ENCODE peak calls at places on chromosomes 2 and 18, in eight cellular contexts. C is heart left ventricle, B is body of pancreas, A is HepG2, U is uterus, S is HCT116, T is stomach, W is K562. V is an unnamed sample. For H3K9me3, the result is how much of the 10 kb centered on the place peaks cover.

GRCh38 chr2:177393824-177394614 is 1.4 kb downstream of the AGPS start:
- DNase-seq in C (no peak), B (no peak), A (peak), U (no peak), S (no peak), T (no peak), W (no peak), V (no peak)

GRCh38 chr2:237326250-237327171 is 87.5 kb downstream of the COL6A3 start:
- DNase-seq in C (no peak), B (no peak), A (no peak), U (no peak), S (no peak), T (no peak), W (no peak), V (no peak)

GRCh38 chr2:152106464-152106863 is 7.6 kb upstream of the CACNB4 start:
- DNase-seq in C (no peak), B (no peak), A (no peak), U (no peak), S (no peak), T (no peak), W (no peak), V (no peak)

GRCh38 chr2:15776629-15776919 is 163.8 kb upstream of the MYCN start:
- DNase-seq in C (no peak), B (no peak), A (peak), U (no peak), S (no peak), T (no peak), W (no peak), V (no peak)

GRCh38 chr18:21439453-21439852 is 161.1 kb downstream of the ESCO1 start:
- DNase-seq in C (no peak), B (no peak), A (peak), U (no peak), S (no peak), T (no peak), W (no peak), V (no peak)

GRCh38 chr18:26806224-26806623 is 59.3 kb downstream of the AQP4 start:
- DNase-seq in C (no peak), B (no peak), A (no peak), U (no peak), S (no peak), T (no peak), W (no peak), V (no peak)

GRCh38 chr18:28541276-28541930 is 364.5 kb upstream of the CDH2 start:
- DNase-seq in C (no peak), B (no peak), A (no peak), U (no peak), S (no peak), T (no peak), W (no peak), V (no peak)

GRCh38 chr2:31333046-31333445 is 81.5 kb downstream of the XDH start:
- DNase-seq in C (no peak), B (no peak), A (no peak), U (no peak), S (no peak), T (no peak), W (no peak), V (no peak)

GRCh38 chr2:196073521-196073920 is 4.9 kb upstream of the DNAH7 start:
- DNase-seq in C (no peak), B (peak), A (no peak), U (no peak), S (no peak), T (no peak), W (no peak), V (no peak)

GRCh38 chr2:42754021-42754775 is 9.7 kb downstream of the OXER1 start:
- DNase-seq in C (no peak), B (peak), A (no peak), U (no peak), S (no peak), T (no peak), W (peak), V (no peak)

GRCh38 chr2:174051741-174052638 is 86.8 kb upstream of the SP3 start:
- DNase-seq in C (no peak), B (peak), A (peak), U (no peak), S (peak), T (peak), W (peak), V (no peak)

GRCh38 chr2:26043862-26044736 is 10.2 kb downstream of the RAB10 start:
- DNase-seq in C (peak), B (peak), A (peak), U (no peak), S (no peak), T (peak), W (no peak), V (peak)

GRCh38 chr2:40285391-40285790 is 166.5 kb downstream of the SLC8A1 start:
- DNase-seq in C (no peak), B (no peak), A (no peak), U (no peak), S (no peak), T (no peak), W (no peak), V (no peak)

GRCh38 chr2:43220982-43221659 is 5.3 kb downstream of the ZFP36L2 start:
- DNase-seq in C (peak), B (peak), A (no peak), U (peak), S (no peak), T (peak), W (peak), V (peak)

GRCh38 chr18:48293954-48294893 is 115.0 kb downstream of the ZBTB7C start:
- DNase-seq in C (peak), B (peak), A (no peak), U (no peak), S (no peak), T (no peak), W (no peak), V (peak)

GRCh38 chr2:7849531-7849930 is 832.3 kb upstream of the ID2 start:
- DNase-seq in C (no peak), B (no peak), A (no peak), U (no peak), S (no peak), T (no peak), W (no peak), V (no peak)

GRCh38 chr18:8553611-8553924 is 55.7 kb upstream of the RAB12 start:
- DNase-seq in C (no peak), B (no peak), A (no peak), U (no peak), S (no peak), T (no peak), W (no peak), V (no peak)

GRCh38 chr2:157336137-157336721 is 10.6 kb upstream of the ERMN start:
- DNase-seq in C (peak), B (peak), A (peak), U (no peak), S (peak), T (peak), W (peak), V (peak)

GRCh38 chr2:226656367-226656766 is 143.3 kb downstream of the IRS1 start:
- DNase-seq in C (no peak), B (no peak), A (peak), U (no peak), S (no peak), T (no peak), W (no peak), V (no peak)

DNA sequence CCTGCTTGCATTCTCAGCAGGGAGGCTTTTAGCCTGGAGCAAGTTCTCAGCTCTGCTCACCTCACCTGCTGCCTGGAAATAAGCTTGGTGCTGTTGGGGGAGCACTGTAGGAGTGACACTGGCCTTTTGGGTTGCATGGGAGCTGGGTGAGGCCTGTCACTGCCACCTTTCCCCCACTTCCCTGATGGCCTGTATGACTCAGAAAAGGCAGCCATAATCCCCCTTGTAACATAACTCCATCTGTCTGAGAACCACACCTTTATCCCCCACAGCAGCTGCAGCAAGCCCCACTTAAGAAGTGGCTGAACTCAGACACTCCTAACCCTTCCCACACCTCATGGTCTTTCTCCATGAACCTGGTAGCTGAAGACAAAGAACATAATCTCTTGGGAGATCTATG is 258.8 kb upstream of the OSR1 start:
- DNase-seq in C (no peak), B (no peak), A (no peak), U (no peak), S (no peak), T (no peak), W (no peak), V (no peak)
- H3K9me3 ChIP-seq in C (under half), B (under half), A (under half), U (under half), S (under half), T (under half), W (under half), V (under half)

GRCh38 chr2:108570416-108570815 is 36.1 kb downstream of the LIMS1 start:
- DNase-seq in C (no peak), B (no peak), A (no peak), U (no peak), S (no peak), T (no peak), W (no peak), V (peak)
- TF ChIP-seq POLR2A in C (no peak), B (no peak), A (no peak), U (no peak), S (no peak), T (no peak), W (no peak), V (no peak)

GRCh38 chr2:27587025-27587424 is 4.2 kb downstream of the ZNF512 start:
- DNase-seq in C (no peak), B (no peak), A (no peak), U (no peak), S (no peak), T (no peak), W (no peak), V (no peak)

GRCh38 chr2:27593240-27593639 is 10.4 kb downstream of the ZNF512 start:
- DNase-seq in C (no peak), B (no peak), A (no peak), U (no peak), S (no peak), T (no peak), W (no peak), V (no peak)

GRCh38 chr2:27596627-27597026 is 13.8 kb downstream of the ZNF512 start:
- DNase-seq in C (no peak), B (no peak), A (no peak), U (no peak), S (no peak), T (no peak), W (no peak), V (no peak)

GRCh38 chr2:27588308-27588707 is 5.5 kb downstream of the ZNF512 start:
- DNase-seq in C (no peak), B (no peak), A (no peak), U (no peak), S (no peak), T (no peak), W (no peak), V (no peak)

DNA sequence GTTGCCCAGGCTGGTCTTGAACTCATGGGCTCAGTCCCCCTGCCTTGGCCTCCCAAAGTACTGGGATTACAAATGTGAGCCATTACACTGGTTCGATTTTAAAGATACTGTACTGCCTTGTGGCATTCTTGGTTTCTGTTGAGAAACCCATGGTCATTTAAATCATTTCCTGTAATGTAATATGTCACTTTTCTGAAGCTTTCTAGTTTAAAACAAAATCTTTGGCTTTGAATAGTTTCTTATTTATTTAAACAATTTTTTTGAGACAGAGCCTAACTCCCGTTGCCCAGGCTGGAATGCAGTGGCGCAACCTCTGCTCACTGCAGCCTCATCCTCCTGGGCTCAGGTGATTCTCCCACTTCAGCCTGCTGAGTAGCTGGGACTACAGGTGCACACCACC is 8.9 kb downstream of the ZNF512 start:
- DNase-seq in C (no peak), B (no peak), A (no peak), U (no peak), S (no peak), T (no peak), W (no peak), V (no peak)
- H3K9me3 ChIP-seq in C (under half), B (under half), A (under half), U (under half), S (under half), T (under half), W (under half), V (under half)

DNA sequence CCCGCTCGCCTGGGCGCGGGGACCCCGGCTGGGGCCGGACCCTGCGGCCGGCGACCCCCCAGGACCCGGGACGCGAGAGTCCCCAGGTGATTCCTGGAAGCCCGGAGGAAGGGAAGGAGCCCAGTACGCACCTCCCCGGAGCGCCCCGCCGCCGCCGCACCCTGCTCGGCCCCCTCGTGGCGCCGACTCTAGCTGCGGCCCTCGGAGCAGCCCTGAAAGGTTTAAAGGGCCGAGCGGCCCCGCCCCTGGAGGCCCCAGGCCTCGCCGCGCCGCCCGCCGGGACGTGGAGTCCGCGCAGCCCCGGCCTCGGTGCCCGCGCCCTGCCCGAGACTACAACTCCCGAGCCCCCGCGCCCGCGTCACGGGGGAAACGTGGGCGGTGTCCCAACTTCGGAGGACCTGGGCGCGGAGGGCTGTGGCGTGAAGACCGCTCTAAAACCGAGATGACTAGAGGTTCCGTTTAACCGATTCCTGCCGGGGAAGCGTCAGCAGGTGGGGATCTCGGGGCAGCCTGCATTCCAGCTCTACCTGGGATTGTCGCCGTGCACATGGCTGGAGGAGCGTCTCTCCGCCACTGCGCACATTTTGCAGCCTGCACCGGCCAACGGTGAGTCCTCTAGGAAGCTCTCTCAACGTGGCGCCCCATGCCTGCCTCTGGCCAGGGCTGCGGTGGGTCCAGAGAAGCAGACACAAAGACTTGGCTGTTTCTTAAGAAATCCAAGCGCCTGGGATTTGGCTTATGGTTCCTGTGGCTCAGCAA is at the start of gene TMEM150A:
- DNase-seq in C (peak), B (peak), A (peak), U (peak), S (peak), T (peak), W (peak), V (peak)
- TF ChIP-seq POLR2A in C (peak), B (peak), A (peak), U (peak), S (peak), T (no peak), W (peak), V (peak)

DNA sequence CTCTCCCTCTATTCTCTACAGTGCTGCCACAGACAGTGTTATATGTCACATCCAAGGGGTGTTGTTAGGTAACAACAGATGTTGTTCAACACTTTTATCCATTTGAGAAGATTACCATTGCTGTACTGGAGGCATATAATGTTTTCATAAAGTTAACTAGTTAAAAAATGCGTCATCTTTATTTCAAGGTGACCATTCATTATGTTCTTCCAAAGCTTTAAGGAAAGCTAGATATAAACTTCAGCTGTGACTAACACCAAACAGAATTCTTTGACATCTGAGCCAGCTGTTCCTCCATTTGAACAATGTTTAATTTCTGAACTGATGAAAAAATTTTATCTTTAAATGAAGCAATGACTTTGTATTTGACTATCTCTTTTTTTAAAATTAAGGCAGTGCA is 1099.6 kb upstream of the TMEFF2 start:
- DNase-seq in C (no peak), B (no peak), A (no peak), U (no peak), S (no peak), T (no peak), W (no peak), V (no peak)
- H3K9me3 ChIP-seq in C (under half), B (under half), A (under half), U (under half), S (under half), T (under half), W (under half), V (under half)

V was measured in adrenal gland.